ENCODE peak calls at places on chromosome 21, in five cellular contexts. B is K562, E is A549, R is GM23338, K is HepG2. J is an unnamed sample.

GRCh38 chr21:46457801-46458314 is 833 bp upstream of the DIP2A start:
- DNase-seq in E (peak), R (peak), K (peak), B (no peak), J (no peak)

GRCh38 chr21:27023186-27023585 is 56.3 kb upstream of the ADAMTS5 start:
- DNase-seq in K (no peak), B (no peak), E (no peak), R (no peak), J (no peak)

GRCh38 chr21:41360072-41360821 is 1.6 kb upstream of the MX2 start:
- DNase-seq in B (peak), E (no peak), R (peak), K (peak), J (no peak)

GRCh38 chr21:18384771-18385170 is 18.8 kb downstream of the TMPRSS15 start:
- DNase-seq in R (peak), E (peak), K (no peak), B (peak), J (no peak)

GRCh38 chr21:25360593-25360992 is 246.7 kb downstream of the MRPL39 start:
- DNase-seq in R (no peak), B (no peak), E (no peak), K (no peak), J (no peak)

GRCh38 chr21:30733026-30733425 is 14.0 kb downstream of the KRTAP21-2 start:
- DNase-seq in R (no peak), E (no peak), K (no peak), B (no peak), J (no peak)

GRCh38 chr21:44087426-44088400 is 19.5 kb upstream of the PWP2 start:
- DNase-seq in R (no peak), B (no peak), K (no peak), E (no peak), J (no peak)

GRCh38 chr21:37367758-37368535 is 1.4 kb downstream of the DYRK1A start:
- DNase-seq in E (no peak), B (peak), R (peak), K (no peak), J (no peak)

GRCh38 chr21:46599251-46599572 is 5.7 kb downstream of the S100B start:
- DNase-seq in K (peak), R (peak), B (peak), E (peak), J (no peak)

GRCh38 chr21:41580758-41581554 is 73.0 kb upstream of the TMPRSS2 start:
- DNase-seq in E (no peak), K (no peak), R (no peak), B (no peak), J (no peak)

GRCh38 chr21:46202592-46203202 is 18.4 kb upstream of the SPATC1L start:
- DNase-seq in B (no peak), K (no peak), E (no peak), R (peak), J (no peak)

GRCh38 chr21:37202221-37202805 is 64.8 kb downstream of the VPS26C start:
- DNase-seq in R (no peak), K (no peak), E (no peak), B (no peak), J (no peak)

GRCh38 chr21:41183575-41183974 is 15.6 kb downstream of the BACE2 start:
- DNase-seq in R (peak), K (no peak), B (no peak), E (no peak), J (no peak)

GRCh38 chr21:38139380-38140168 is 117.2 kb upstream of the KCNJ15 start:
- DNase-seq in K (peak), E (peak), B (no peak), R (no peak), J (no peak)

GRCh38 chr21:16280731-16281130 is 550.9 kb downstream of the USP25 start:
- DNase-seq in R (no peak), E (no peak), B (no peak), K (no peak), J (no peak)

GRCh38 chr21:43193088-43193650 is 24.4 kb downstream of the CRYAA start:
- DNase-seq in E (no peak), K (no peak), R (no peak), B (no peak), J (no peak)

GRCh38 chr21:22120616-22121266 is 1122.5 kb downstream of the NCAM2 start:
- DNase-seq in K (no peak), E (peak), R (peak), B (peak), J (no peak)

GRCh38 chr21:41500931-41501381 is 7.0 kb downstream of the TMPRSS2 start:
- DNase-seq in E (no peak), R (no peak), K (peak), B (no peak), J (no peak)

GRCh38 chr21:43938751-43939442 is 73.2 kb upstream of the TRAPPC10 start:
- DNase-seq in E (peak), R (peak), B (peak), K (peak), J (peak)

GRCh38 chr21:37503848-37504467 is 137.4 kb downstream of the DYRK1A start:
- DNase-seq in R (no peak), K (peak), E (no peak), B (no peak), J (no peak)

GRCh38 chr21:41086551-41086950 is 81.4 kb upstream of the BACE2 start:
- DNase-seq in K (no peak), B (no peak), E (no peak), R (no peak), J (no peak)

GRCh38 chr21:34956416-34957316 is 92.4 kb downstream of the RUNX1 start:
- DNase-seq in B (no peak), E (peak), R (no peak), K (no peak), J (no peak)
- TF ChIP-seq JUNB in B (no peak), E (no peak), R (no peak), K (no peak), J (no peak)

GRCh38 chr21:32410916-32411315 is 1.6 kb upstream of the EVA1C start:
- DNase-seq in R (no peak), B (no peak), E (no peak), K (no peak), J (no peak)
- TF ChIP-seq JUNB in R (no peak), B (no peak), E (no peak), K (no peak), J (no peak)

GRCh38 chr21:35974801-35975200 is 85.5 kb downstream of the SETD4 start:
- DNase-seq in E (no peak), R (no peak), B (no peak), K (peak), J (no peak)
- TF ChIP-seq JUNB in E (no peak), R (no peak), B (no peak), K (no peak), J (no peak)

DNA sequence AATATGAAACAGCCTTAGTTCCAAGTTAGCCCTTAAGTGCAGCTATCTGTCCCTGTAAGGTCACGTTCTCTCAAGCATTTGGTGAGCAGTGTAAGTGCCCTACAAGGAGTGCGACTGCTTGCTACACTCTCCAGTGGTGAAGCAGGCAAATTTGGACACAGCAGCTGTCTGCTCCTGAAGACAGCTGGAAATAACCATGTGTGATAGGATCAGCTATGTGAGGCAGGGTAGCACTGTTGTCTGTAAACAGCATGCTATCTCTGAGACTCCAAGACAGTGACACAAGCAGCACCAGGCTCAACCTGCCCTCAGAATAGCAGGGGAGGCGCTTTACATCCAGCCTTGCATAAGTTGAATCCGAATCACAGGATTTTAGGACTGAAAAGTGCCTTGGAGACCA is 134.6 kb upstream of the NRIP1 start:
- DNase-seq in E (no peak), R (no peak), B (peak), K (no peak), J (no peak)
- TF ChIP-seq JUNB in E (no peak), R (no peak), B (no peak), K (no peak), J (no peak)

DNA sequence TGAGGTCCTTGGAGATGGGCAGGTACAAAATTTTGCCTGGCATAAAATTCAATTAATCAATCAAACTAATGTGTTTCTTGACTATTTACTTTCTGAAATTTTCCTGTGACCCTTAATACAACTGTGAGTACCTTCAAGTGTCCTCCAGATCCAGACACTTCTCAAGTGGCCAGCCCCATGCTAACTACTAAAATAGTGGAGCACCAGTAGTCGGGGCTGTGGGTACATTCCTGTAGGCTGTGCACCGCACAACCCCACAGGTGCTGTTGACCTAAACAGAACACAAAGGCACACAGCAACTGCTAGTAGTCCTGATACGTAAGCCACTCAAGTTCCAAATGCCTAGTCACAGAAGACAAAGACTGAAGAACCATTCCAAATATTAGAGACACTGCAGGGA is 36.6 kb downstream of the TMEM50B start:
- DNase-seq in B (no peak), K (no peak), R (no peak), E (no peak), J (no peak)
- TF ChIP-seq JUNB in B (no peak), K (no peak), R (no peak), E (no peak), J (no peak)

GRCh38 chr21:45130324-45130774 is 56.0 kb downstream of the ADARB1 start:
- DNase-seq in B (no peak), R (no peak), K (no peak), E (no peak), J (no peak)
- TF ChIP-seq JUNB in B (no peak), R (no peak), K (no peak), E (no peak), J (peak)

J was measured in GM12878.